ENCODE peak calls at places on chromosome 19, in six cellular contexts. B is CD8-positive, alpha-beta T cell; A is cardiac muscle cell; E is neural progenitor cell; M is pancreas; R is colonic mucosa. S is an unnamed sample.

GRCh38 chr19:7191946-7192691 is 102.1 kb downstream of the INSR start:
- DNase-seq in B (peak; percentile 45), A (no peak), E (no peak), M (no peak), R (no peak), S (peak; percentile 12)

GRCh38 chr19:57317503-57317902 is 2.8 kb upstream of the ZNF543 start:
- DNase-seq in B (no peak), A (no peak), E (peak; percentile 30), M (no peak), R (no peak), S (no peak)

GRCh38 chr19:47023448-47023794 is 3.8 kb downstream of the NPAS1 start:
- DNase-seq in B (no peak), A (no peak), E (no peak), M (no peak), R (no peak), S (no peak)

GRCh38 chr19:10670187-10670586 is 16.0 kb downstream of the ILF3 start:
- DNase-seq in B (no peak), A (no peak), E (no peak), M (no peak), R (no peak), S (no peak)

GRCh38 chr19:56814656-56815055 is 25.9 kb downstream of the PEG3 start:
- DNase-seq in B (no peak), A (no peak), E (no peak), M (no peak), R (no peak), S (no peak)

GRCh38 chr19:43229315-43229714 is 23.9 kb upstream of the PSG4 start:
- DNase-seq in B (no peak), A (no peak), E (no peak), M (no peak), R (no peak), S (no peak)

GRCh38 chr19:58557253-58558065 is 952 bp downstream of the UBE2M start:
- DNase-seq in B (no peak), A (no peak), E (no peak), M (no peak), R (peak; percentile 24), S (no peak)

GRCh38 chr19:50344661-50345318 is 15.6 kb upstream of the KCNC3 start:
- DNase-seq in B (no peak), A (no peak), E (no peak), M (no peak), R (no peak), S (no peak)

GRCh38 chr19:4754248-4754647 is 30.6 kb upstream of the DPP9 start:
- DNase-seq in B (no peak), A (no peak), E (no peak), M (no peak), R (no peak), S (no peak)

DNA sequence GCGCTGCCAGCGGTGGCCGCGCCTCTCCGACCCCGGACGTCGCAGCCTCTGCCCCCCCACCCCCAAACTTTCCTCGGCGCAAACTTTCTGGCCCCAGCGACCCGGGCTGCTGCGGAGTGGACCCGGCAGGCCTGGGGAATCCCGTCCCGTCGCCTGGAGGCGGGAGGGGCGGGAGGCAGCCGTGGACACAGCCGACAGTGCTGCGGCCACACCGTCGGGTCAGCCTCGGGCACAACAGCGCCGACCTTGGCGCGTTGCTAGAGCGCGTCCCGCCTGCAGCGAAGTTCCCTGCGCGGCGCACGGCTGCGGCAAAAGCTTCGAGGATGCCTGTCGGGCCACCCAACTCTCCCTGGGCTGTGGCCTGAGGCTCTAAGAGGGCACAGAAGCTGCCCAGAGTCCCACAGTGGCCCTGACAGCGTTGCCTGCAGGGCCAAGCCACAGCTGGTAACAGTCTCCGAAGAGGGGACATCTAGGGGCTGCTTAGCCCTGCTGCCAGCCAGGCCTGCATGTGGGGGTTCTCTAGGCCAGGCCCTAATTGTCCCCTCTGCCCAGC is 1.3 kb downstream of the NFIX start:
- DNase-seq in B (no peak), A (no peak), E (peak; percentile 73), M (peak; percentile 85), R (no peak), S (no peak)
- H3K27ac ChIP-seq in B (no peak overlapping the region), A (no peak overlapping the region), E (no peak overlapping the region), M (peak overlapping the region; percentile 55), R (peak overlapping the region; percentile 61), S (no peak overlapping the region)

DNA sequence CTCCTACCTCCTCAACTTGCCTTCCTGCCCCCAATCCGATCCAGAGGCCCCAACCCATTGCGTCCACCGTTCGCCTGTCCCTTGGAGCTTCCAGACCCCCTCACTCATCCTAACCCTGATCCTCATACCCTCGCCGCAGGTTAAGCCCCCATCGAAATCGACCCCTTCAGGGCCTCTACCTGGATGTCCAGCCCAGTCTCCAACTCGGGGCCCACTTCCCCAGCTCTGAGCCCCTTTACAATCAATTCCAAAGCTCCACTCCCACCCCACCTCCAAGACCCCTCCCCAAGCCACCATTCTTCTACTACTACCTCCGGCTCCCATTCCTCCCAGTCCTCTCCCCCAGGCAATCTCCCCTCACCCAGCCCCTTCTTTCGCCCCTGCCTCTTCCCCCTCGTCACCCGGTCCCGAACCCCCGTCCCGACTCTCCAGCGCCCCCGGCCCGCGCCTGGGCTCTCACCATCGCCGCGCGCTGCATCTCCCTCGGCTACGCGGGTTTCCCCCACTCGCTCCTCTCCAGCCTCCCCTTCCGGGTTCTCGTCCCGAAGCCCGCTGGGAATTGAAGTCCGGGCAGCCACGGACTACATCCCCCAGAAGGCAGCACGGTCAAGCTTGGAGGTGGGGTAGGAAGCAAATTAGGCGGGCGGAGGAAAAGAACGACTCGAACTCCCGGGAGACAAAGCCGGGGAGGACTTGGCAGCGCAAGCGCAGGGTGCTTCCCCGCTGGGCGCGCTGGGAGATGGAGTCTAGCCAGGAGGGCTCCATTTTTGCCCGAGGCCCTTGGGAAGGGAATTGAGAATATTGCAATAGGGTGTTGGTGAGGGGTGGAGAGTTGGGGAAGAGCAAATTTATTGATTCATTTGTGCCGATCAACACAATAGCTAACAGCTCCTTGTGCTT is at the start of gene FBXO46:
- DNase-seq in B (peak; percentile 90), A (peak; percentile 97), E (peak; percentile 98), M (peak; percentile 98), R (peak; percentile 98), S (peak; percentile 83)
- TF ChIP-seq CTCF in B (no peak), A (peak; percentile 28), E (peak; percentile 43), M (no peak), R (no peak), S (no peak)

GRCh38 chr19:37056776-37057175 is 21.5 kb upstream of the ZNF420 start:
- DNase-seq in B (no peak), A (no peak), E (no peak), M (peak; percentile 41), R (no peak), S (no peak)
- H3K9me3 ChIP-seq in B (no peaks in the 10 kb centered on the region), A (no peaks in the 10 kb centered on the region), E (peaks cover 12% of the 10 kb centered on the region), M (no peaks in the 10 kb centered on the region), R (no peaks in the 10 kb centered on the region), S (peaks cover 39% of the 10 kb centered on the region)

GRCh38 chr19:2188708-2189385 is 25.1 kb downstream of the DOT1L start:
- DNase-seq in B (no peak), A (no peak), E (no peak), M (no peak), R (no peak), S (no peak)
- H3K27ac ChIP-seq in B (no peak overlapping the region), A (peak overlapping the region; percentile 38), E (no peak overlapping the region), M (no peak overlapping the region), R (no peak overlapping the region), S (no peak overlapping the region)

DNA sequence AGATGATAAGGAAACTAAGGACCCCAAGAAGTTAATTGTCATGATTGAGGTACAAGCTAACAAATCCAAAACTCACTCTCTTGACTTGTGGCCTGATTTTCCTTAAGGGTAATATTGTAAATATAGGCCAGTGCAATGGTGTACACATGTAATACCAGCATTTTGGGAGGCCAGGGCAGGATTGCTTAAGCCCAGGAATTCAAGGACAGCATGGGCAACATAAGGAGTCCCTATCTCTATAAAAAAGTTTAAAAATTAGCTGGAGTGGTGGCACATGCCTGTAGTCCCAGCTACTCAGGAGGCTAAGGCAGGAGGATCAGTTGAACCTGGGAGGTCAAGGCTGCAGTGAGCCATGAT is 28.7 kb upstream of the GARRE1 start:
- DNase-seq in B (no peak), A (no peak), E (no peak), M (no peak), R (no peak), S (no peak)
- TF ChIP-seq CTCF in B (no peak), A (no peak), E (no peak), M (no peak), R (no peak), S (no peak)

S was measured in CD4-positive, alpha-beta T cell.